ENCODE peak calls at places on chromosomes 4 and X, in six cellular contexts. One of them, this sample, is unnamed.

GRCh38 chrX:55342533-55343501 is 78.1 kb upstream of the PAGE3 start:
- DNase-seq in AG10803: peak; percentile 3
- DNase-seq in transverse colon: peak; percentile 39
- DNase-seq in A549: peak; percentile 40
- DNase-seq in hepatocyte: no peak
- DNase-seq in choroid plexus epithelial cell: peak; percentile 5
- DNase-seq in this sample: peak; percentile 7

GRCh38 chr4:162921178-162921785 is 245.4 kb downstream of the NAF1 start:
- DNase-seq in AG10803: no peak
- DNase-seq in transverse colon: no peak
- DNase-seq in A549: no peak
- DNase-seq in hepatocyte: no peak
- DNase-seq in choroid plexus epithelial cell: no peak
- DNase-seq in this sample: no peak

GRCh38 chr4:25160714-25161598 is 707 bp upstream of the SEPSECS start:
- DNase-seq in AG10803: no peak
- DNase-seq in transverse colon: no peak
- DNase-seq in A549: no peak
- DNase-seq in hepatocyte: peak; percentile 58
- DNase-seq in choroid plexus epithelial cell: peak; percentile 22
- DNase-seq in this sample: peak; percentile 21

GRCh38 chr4:162131256-162131655 is 32.5 kb downstream of the FSTL5 start:
- DNase-seq in AG10803: no peak
- DNase-seq in transverse colon: no peak
- DNase-seq in A549: peak; percentile 8
- DNase-seq in hepatocyte: no peak
- DNase-seq in choroid plexus epithelial cell: peak; percentile 46
- DNase-seq in this sample: no peak

GRCh38 chrX:139429913-139430312 is 100.6 kb upstream of the F9 start:
- DNase-seq in AG10803: peak; percentile 15
- DNase-seq in transverse colon: no peak
- DNase-seq in A549: peak; percentile 2
- DNase-seq in hepatocyte: peak; percentile 15
- DNase-seq in choroid plexus epithelial cell: no peak
- DNase-seq in this sample: no peak

GRCh38 chr4:64001229-64001898 is 407.9 kb downstream of the TECRL start:
- DNase-seq in AG10803: no peak
- DNase-seq in transverse colon: no peak
- DNase-seq in A549: no peak
- DNase-seq in hepatocyte: no peak
- DNase-seq in choroid plexus epithelial cell: no peak
- DNase-seq in this sample: no peak

GRCh38 chr4:8038702-8039251 is 99.1 kb upstream of the AFAP1 start:
- DNase-seq in AG10803: no peak
- DNase-seq in transverse colon: no peak
- DNase-seq in A549: no peak
- DNase-seq in hepatocyte: no peak
- DNase-seq in choroid plexus epithelial cell: no peak
- DNase-seq in this sample: no peak

GRCh38 chr4:186900232-186900900 is 176.7 kb upstream of the FAT1 start:
- DNase-seq in AG10803: peak; percentile 66
- DNase-seq in transverse colon: no peak
- DNase-seq in A549: peak; percentile 42
- DNase-seq in hepatocyte: no peak
- DNase-seq in choroid plexus epithelial cell: peak; percentile 88
- DNase-seq in this sample: peak; percentile 77

GRCh38 chrX:15938072-15938471 is 83.5 kb upstream of the AP1S2 start:
- DNase-seq in AG10803: no peak
- DNase-seq in transverse colon: no peak
- DNase-seq in A549: no peak
- DNase-seq in hepatocyte: no peak
- DNase-seq in choroid plexus epithelial cell: no peak
- DNase-seq in this sample: no peak

GRCh38 chr4:117700111-117700892 is 334.0 kb upstream of the NDST3 start:
- DNase-seq in AG10803: no peak
- DNase-seq in transverse colon: no peak
- DNase-seq in A549: peak; percentile 2
- DNase-seq in hepatocyte: no peak
- DNase-seq in choroid plexus epithelial cell: no peak
- DNase-seq in this sample: no peak

GRCh38 chr4:110514889-110515479 is 39.0 kb downstream of the ENPEP start:
- DNase-seq in AG10803: peak; percentile 36
- DNase-seq in transverse colon: no peak
- DNase-seq in A549: peak; percentile 34
- DNase-seq in hepatocyte: peak; percentile 39
- DNase-seq in choroid plexus epithelial cell: peak; percentile 65
- DNase-seq in this sample: peak; percentile 51

GRCh38 chrX:22912598-22912997 is 87.2 kb upstream of the DDX53 start:
- DNase-seq in AG10803: no peak
- DNase-seq in transverse colon: no peak
- DNase-seq in A549: no peak
- DNase-seq in hepatocyte: no peak
- DNase-seq in choroid plexus epithelial cell: no peak
- DNase-seq in this sample: no peak

GRCh38 chrX:101744085-101744484 is 84.4 kb upstream of the ARMCX2 start:
- DNase-seq in AG10803: peak; percentile 8
- DNase-seq in transverse colon: no peak
- DNase-seq in A549: no peak
- DNase-seq in hepatocyte: no peak
- DNase-seq in choroid plexus epithelial cell: peak; percentile 37
- DNase-seq in this sample: no peak

GRCh38 chr4:149781150-149781549 is 34.5 kb downstream of the IQCM start:
- DNase-seq in AG10803: peak; percentile 59
- DNase-seq in transverse colon: no peak
- DNase-seq in A549: peak; percentile 26
- DNase-seq in hepatocyte: no peak
- DNase-seq in choroid plexus epithelial cell: peak; percentile 67
- DNase-seq in this sample: peak; percentile 62

GRCh38 chr4:152102184-152103000 is 341.6 kb upstream of the GATB start:
- DNase-seq in AG10803: peak; percentile 31
- DNase-seq in transverse colon: no peak
- DNase-seq in A549: peak; percentile 38
- DNase-seq in hepatocyte: no peak
- DNase-seq in choroid plexus epithelial cell: no peak
- DNase-seq in this sample: peak; percentile 35

GRCh38 chrX:153793291-153793690 is 884 bp downstream of the IDH3G start:
- DNase-seq in AG10803: no peak
- DNase-seq in transverse colon: no peak
- DNase-seq in A549: no peak
- DNase-seq in hepatocyte: no peak
- DNase-seq in choroid plexus epithelial cell: no peak
- DNase-seq in this sample: peak; percentile 14

GRCh38 chr4:87584509-87584908 is 23.8 kb upstream of the DSPP start:
- DNase-seq in AG10803: no peak
- DNase-seq in transverse colon: no peak
- DNase-seq in A549: no peak
- DNase-seq in hepatocyte: no peak
- DNase-seq in choroid plexus epithelial cell: no peak
- DNase-seq in this sample: no peak

GRCh38 chr4:26321326-26322276 is 787 bp downstream of the RBPJ start:
- DNase-seq in AG10803: peak; percentile 27
- DNase-seq in transverse colon: peak; percentile 37
- DNase-seq in A549: peak; percentile 9
- DNase-seq in hepatocyte: peak; percentile 48
- DNase-seq in choroid plexus epithelial cell: peak; percentile 60
- DNase-seq in this sample: peak; percentile 53

GRCh38 chr4:129822708-129823504 is 727.0 kb downstream of the C4orf33 start:
- DNase-seq in AG10803: no peak
- DNase-seq in transverse colon: no peak
- DNase-seq in A549: no peak
- DNase-seq in hepatocyte: peak; percentile 48
- DNase-seq in choroid plexus epithelial cell: peak; percentile 36
- DNase-seq in this sample: no peak

GRCh38 chrX:97743014-97743413 is 859.3 kb downstream of the RPA4 start:
- DNase-seq in AG10803: no peak
- DNase-seq in transverse colon: peak; percentile 11
- DNase-seq in A549: peak; percentile 0
- DNase-seq in hepatocyte: no peak
- DNase-seq in choroid plexus epithelial cell: peak; percentile 1
- DNase-seq in this sample: no peak

GRCh38 chr4:5050520-5050955 is 742 bp upstream of the STK32B start:
- DNase-seq in AG10803: peak; percentile 81
- DNase-seq in transverse colon: peak; percentile 54
- DNase-seq in A549: peak; percentile 83
- DNase-seq in hepatocyte: peak; percentile 87
- DNase-seq in choroid plexus epithelial cell: peak; percentile 86
- DNase-seq in this sample: peak; percentile 81

GRCh38 chr4:124890522-124890921 is 178.0 kb upstream of the ANKRD50 start:
- DNase-seq in AG10803: peak; percentile 21
- DNase-seq in transverse colon: no peak
- DNase-seq in A549: no peak
- DNase-seq in hepatocyte: no peak
- DNase-seq in choroid plexus epithelial cell: peak; percentile 50
- DNase-seq in this sample: peak; percentile 40

GRCh38 chr4:7697326-7697725 is 242.3 kb downstream of the AFAP1 start:
- DNase-seq in AG10803: peak; percentile 15
- DNase-seq in transverse colon: no peak
- DNase-seq in A549: no peak
- DNase-seq in hepatocyte: no peak
- DNase-seq in choroid plexus epithelial cell: no peak
- DNase-seq in this sample: no peak

GRCh38 chr4:59517007-59517406 is 1683.1 kb upstream of the ADGRL3 start:
- DNase-seq in AG10803: no peak
- DNase-seq in transverse colon: no peak
- DNase-seq in A549: no peak
- DNase-seq in hepatocyte: no peak
- DNase-seq in choroid plexus epithelial cell: no peak
- DNase-seq in this sample: no peak

GRCh38 chrX:19751068-19751467 is 136.3 kb downstream of the SH3KBP1 start:
- DNase-seq in AG10803: no peak
- DNase-seq in transverse colon: no peak
- DNase-seq in A549: no peak
- DNase-seq in hepatocyte: no peak
- DNase-seq in choroid plexus epithelial cell: no peak
- DNase-seq in this sample: peak; percentile 2

GRCh38 chr4:46124773-46125172 is 919 bp upstream of the GABRG1 start:
- DNase-seq in AG10803: no peak
- DNase-seq in transverse colon: no peak
- DNase-seq in A549: no peak
- DNase-seq in hepatocyte: peak; percentile 39
- DNase-seq in choroid plexus epithelial cell: no peak
- DNase-seq in this sample: no peak

GRCh38 chr4:180823116-180823515 is 1420.1 kb upstream of the TENM3 start:
- DNase-seq in AG10803: peak; percentile 73
- DNase-seq in transverse colon: no peak
- DNase-seq in A549: no peak
- DNase-seq in hepatocyte: no peak
- DNase-seq in choroid plexus epithelial cell: no peak
- DNase-seq in this sample: no peak

GRCh38 chr4:8592366-8593267 is at the start of gene CPZ:
- DNase-seq in AG10803: peak; percentile 39
- DNase-seq in transverse colon: no peak
- DNase-seq in A549: no peak
- DNase-seq in hepatocyte: peak; percentile 74
- DNase-seq in choroid plexus epithelial cell: peak; percentile 55
- DNase-seq in this sample: peak; percentile 69

GRCh38 chrX:48927125-48927524 is 8.3 kb upstream of the PIM2 start:
- DNase-seq in AG10803: no peak
- DNase-seq in transverse colon: no peak
- DNase-seq in A549: no peak
- DNase-seq in hepatocyte: no peak
- DNase-seq in choroid plexus epithelial cell: no peak
- DNase-seq in this sample: no peak

GRCh38 chr4:94550352-94550751 is 98.6 kb downstream of the PDLIM5 start:
- DNase-seq in AG10803: no peak
- DNase-seq in transverse colon: no peak
- DNase-seq in A549: no peak
- DNase-seq in hepatocyte: no peak
- DNase-seq in choroid plexus epithelial cell: no peak
- DNase-seq in this sample: no peak
- H3K4me3 ChIP-seq in AG10803: no peak overlapping the region
- H3K4me3 ChIP-seq in transverse colon: no peak overlapping the region
- H3K4me3 ChIP-seq in A549: no peak overlapping the region
- H3K4me3 ChIP-seq in hepatocyte: no peak overlapping the region
- H3K4me3 ChIP-seq in choroid plexus epithelial cell: no peak overlapping the region
- H3K4me3 ChIP-seq in this sample: no peak overlapping the region

DNA sequence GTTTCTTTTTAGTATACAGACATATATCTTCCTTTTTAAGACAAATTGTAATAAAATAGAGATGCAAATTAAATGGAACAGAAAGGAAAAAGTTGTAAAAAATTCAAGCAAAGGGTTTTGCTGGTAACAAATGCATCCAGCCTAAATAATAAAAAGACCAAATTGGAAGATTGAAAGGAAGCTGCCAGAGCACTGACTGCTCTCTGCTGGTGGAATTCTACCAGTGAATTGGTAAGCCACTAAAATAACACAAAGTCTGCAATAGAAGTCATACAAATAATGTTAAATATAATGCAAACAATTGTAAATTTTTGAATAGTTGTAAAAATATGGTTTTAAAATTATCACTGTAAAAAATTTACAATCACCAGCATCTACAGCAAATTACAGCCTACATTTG is 1322.3 kb downstream of the PCDH7 start:
- DNase-seq in AG10803: no peak
- DNase-seq in transverse colon: no peak
- DNase-seq in A549: no peak
- DNase-seq in hepatocyte: no peak
- DNase-seq in choroid plexus epithelial cell: peak; percentile 13
- DNase-seq in this sample: no peak
- TF ChIP-seq CTCF in AG10803: no peak
- TF ChIP-seq CTCF in transverse colon: no peak
- TF ChIP-seq CTCF in A549: peak; percentile 40
- TF ChIP-seq CTCF in hepatocyte: peak; percentile 51
- TF ChIP-seq CTCF in choroid plexus epithelial cell: peak; percentile 41
- TF ChIP-seq CTCF in this sample: no peak

GRCh38 chr4:60868232-60868960 is 331.7 kb upstream of the ADGRL3 start:
- DNase-seq in AG10803: no peak
- DNase-seq in transverse colon: no peak
- DNase-seq in A549: no peak
- DNase-seq in hepatocyte: no peak
- DNase-seq in choroid plexus epithelial cell: no peak
- DNase-seq in this sample: no peak

GRCh38 chr4:60865238-60865637 is 334.9 kb upstream of the ADGRL3 start:
- DNase-seq in AG10803: no peak
- DNase-seq in transverse colon: no peak
- DNase-seq in A549: no peak
- DNase-seq in hepatocyte: no peak
- DNase-seq in choroid plexus epithelial cell: peak; percentile 41
- DNase-seq in this sample: no peak

GRCh38 chr4:60863442-60863841 is 336.7 kb upstream of the ADGRL3 start:
- DNase-seq in AG10803: no peak
- DNase-seq in transverse colon: no peak
- DNase-seq in A549: no peak
- DNase-seq in hepatocyte: no peak
- DNase-seq in choroid plexus epithelial cell: no peak
- DNase-seq in this sample: no peak
- H3K4me3 ChIP-seq in AG10803: no peak overlapping the region
- H3K4me3 ChIP-seq in transverse colon: no peak overlapping the region
- H3K4me3 ChIP-seq in A549: no peak overlapping the region
- H3K4me3 ChIP-seq in hepatocyte: no peak overlapping the region
- H3K4me3 ChIP-seq in choroid plexus epithelial cell: no peak overlapping the region
- H3K4me3 ChIP-seq in this sample: no peak overlapping the region

DNA sequence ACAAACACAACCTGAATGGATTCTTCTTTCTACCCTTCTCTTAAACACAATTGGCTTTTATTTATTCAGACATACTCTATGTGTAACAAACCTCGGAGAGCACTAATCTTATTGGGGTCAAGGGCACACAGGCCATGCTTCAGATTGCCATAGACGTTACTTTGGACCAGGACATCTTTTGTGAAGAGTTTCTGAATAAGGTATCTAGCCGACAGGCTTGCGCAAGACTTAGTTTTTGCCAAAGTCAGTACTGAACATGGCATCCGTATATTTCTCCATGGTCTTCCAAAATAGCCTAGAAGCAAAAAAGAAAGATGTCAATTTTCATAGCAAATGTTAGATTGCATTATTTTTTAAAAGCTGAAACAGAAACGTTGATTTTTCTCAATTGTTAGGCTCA is 49.8 kb downstream of the BEND2 start:
- DNase-seq in AG10803: no peak
- DNase-seq in transverse colon: no peak
- DNase-seq in A549: no peak
- DNase-seq in hepatocyte: no peak
- DNase-seq in choroid plexus epithelial cell: no peak
- DNase-seq in this sample: no peak
- TF ChIP-seq CTCF in AG10803: no peak
- TF ChIP-seq CTCF in transverse colon: no peak
- TF ChIP-seq CTCF in A549: no peak
- TF ChIP-seq CTCF in hepatocyte: no peak
- TF ChIP-seq CTCF in choroid plexus epithelial cell: no peak
- TF ChIP-seq CTCF in this sample: no peak